ENCODE peak calls at places on chromosomes 7 and 10, in five cellular contexts. M, U, N, O and T are unnamed samples.

GRCh38 chr7:147635288-147635687 is 955.3 kb upstream of the C7orf33 start:
- DNase-seq in M (no peak), U (no peak), N (no peak), O (no peak), T (no peak)

GRCh38 chr7:95213809-95214492 is 110.4 kb downstream of the PON1 start:
- DNase-seq in M (peak; percentile 71), U (no peak), N (no peak), O (peak; percentile 12), T (no peak)

GRCh38 chr10:118002581-118002980 is 44.2 kb downstream of the RAB11FIP2 start:
- DNase-seq in M (peak; percentile 51), U (no peak), N (no peak), O (no peak), T (no peak)

GRCh38 chr7:44293561-44294324 is 31.7 kb downstream of the CAMK2B start:
- DNase-seq in M (no peak), U (peak; percentile 69), N (no peak), O (peak; percentile 4), T (no peak)

GRCh38 chr7:831596-832291 is 532 bp upstream of the SUN1 start:
- DNase-seq in M (peak; percentile 95), U (no peak), N (peak; percentile 93), O (no peak), T (peak; percentile 72)

GRCh38 chr10:24552346-24553016 is 171.2 kb downstream of the ARHGAP21 start:
- DNase-seq in M (no peak), U (peak; percentile 100), N (peak; percentile 40), O (no peak), T (no peak)

GRCh38 chr7:14013880-14014279 is 24.4 kb upstream of the ETV1 start:
- DNase-seq in M (no peak), U (no peak), N (no peak), O (no peak), T (no peak)

GRCh38 chr7:97479740-97480290 is 252.1 kb upstream of the TAC1 start:
- DNase-seq in M (no peak), U (no peak), N (no peak), O (no peak), T (no peak)

GRCh38 chr7:86598311-86598710 is 45.4 kb upstream of the GRM3 start:
- DNase-seq in M (no peak), U (peak; percentile 92), N (no peak), O (no peak), T (no peak)

GRCh38 chr7:82810558-82811259 is 352.0 kb downstream of the PCLO start:
- DNase-seq in M (peak; percentile 85), U (no peak), N (no peak), O (no peak), T (peak; percentile 62)

GRCh38 chr7:235576-236395 is 43.4 kb downstream of the FAM20C start:
- DNase-seq in M (peak; percentile 15), U (no peak), N (peak; percentile 82), O (no peak), T (no peak)

GRCh38 chr10:114392112-114392835 is 12.0 kb downstream of the AFAP1L2 start:
- DNase-seq in M (no peak), U (no peak), N (no peak), O (no peak), T (no peak)

GRCh38 chr10:98047009-98047741 is 16.8 kb upstream of the CRTAC1 start:
- DNase-seq in M (no peak), U (no peak), N (no peak), O (no peak), T (no peak)

GRCh38 chr7:98251251-98251843 is 685 bp downstream of the TECPR1 start:
- DNase-seq in M (peak; percentile 23), U (no peak), N (peak; percentile 83), O (no peak), T (no peak)

GRCh38 chr10:19730848-19731247 is 85.4 kb upstream of the PLXDC2 start:
- DNase-seq in M (peak; percentile 49), U (no peak), N (no peak), O (no peak), T (no peak)

GRCh38 chr7:90856317-90857072 is 260.4 kb downstream of the CDK14 start:
- DNase-seq in M (peak; percentile 33), U (no peak), N (no peak), O (no peak), T (peak; percentile 4)

GRCh38 chr7:94087664-94088352 is 83.7 kb upstream of the BET1 start:
- DNase-seq in M (peak; percentile 84), U (peak; percentile 77), N (peak; percentile 62), O (no peak), T (peak; percentile 66)

GRCh38 chr10:11328264-11329054 is 283.0 kb downstream of the USP6NL start:
- DNase-seq in M (no peak), U (no peak), N (no peak), O (no peak), T (no peak)

GRCh38 chr7:23712368-23713284 is 2.6 kb downstream of the STK31 start:
- DNase-seq in M (peak; percentile 83), U (no peak), N (peak; percentile 71), O (no peak), T (peak; percentile 29)

GRCh38 chr10:28217848-28218247 is 85.0 kb downstream of the MPP7 start:
- DNase-seq in M (peak; percentile 91), U (no peak), N (no peak), O (no peak), T (peak; percentile 77)

GRCh38 chr10:98790817-98791216 is 344.1 kb upstream of the HPS1 start:
- DNase-seq in M (peak; percentile 59), U (no peak), N (no peak), O (no peak), T (no peak)

GRCh38 chr7:87218941-87219544 is 489 bp downstream of the TMEM243 start:
- DNase-seq in M (peak; percentile 54), U (peak; percentile 89), N (peak; percentile 39), O (no peak), T (no peak)

GRCh38 chr7:121924273-121925184 is 51.6 kb downstream of the PTPRZ1 start:
- DNase-seq in M (no peak), U (no peak), N (no peak), O (no peak), T (no peak)

GRCh38 chr7:81013036-81013435 is 94.2 kb upstream of the SEMA3C start:
- DNase-seq in M (peak; percentile 72), U (no peak), N (peak; percentile 83), O (no peak), T (no peak)

GRCh38 chr7:7226407-7226806 is 44.1 kb downstream of the C1GALT1 start:
- DNase-seq in M (no peak), U (no peak), N (no peak), O (no peak), T (no peak)

DNA sequence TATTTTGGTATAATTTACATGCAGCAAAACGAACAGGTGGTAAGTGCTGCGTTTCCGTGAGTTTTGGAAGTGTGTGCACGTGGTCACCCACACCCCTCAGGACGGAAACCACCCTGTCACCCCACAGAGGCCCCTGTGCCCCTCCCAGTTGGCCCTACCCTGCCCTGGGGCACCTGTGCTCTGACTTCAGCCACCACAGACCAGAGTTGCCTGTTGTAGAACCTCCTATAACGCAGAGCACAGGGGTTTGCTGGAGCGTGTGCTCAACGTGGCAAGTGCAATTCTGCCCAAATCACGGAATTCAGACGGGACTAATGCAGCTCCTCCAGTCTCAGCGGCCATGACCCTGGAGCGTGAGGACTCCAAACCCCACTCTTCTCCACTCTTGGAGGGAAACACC is 9.6 kb upstream of the CFAP46 start:
- DNase-seq in M (no peak), U (no peak), N (no peak), O (no peak), T (no peak)
- H3K27me3 ChIP-seq in M (peaks cover 2% of the 10 kb centered on the region), U (peaks cover 10% of the 10 kb centered on the region), N (peaks cover 67% of the 10 kb centered on the region), O (no peaks in the 10 kb centered on the region), T (peaks cover 17% of the 10 kb centered on the region)

GRCh38 chr10:44383749-44384600 is 922 bp downstream of the CXCL12 start:
- DNase-seq in M (peak; percentile 42), U (peak; percentile 74), N (no peak), O (no peak), T (no peak)
- TF ChIP-seq CTCF in M (no peak), U (no peak), N (no peak), O (no peak), T (no peak)

DNA sequence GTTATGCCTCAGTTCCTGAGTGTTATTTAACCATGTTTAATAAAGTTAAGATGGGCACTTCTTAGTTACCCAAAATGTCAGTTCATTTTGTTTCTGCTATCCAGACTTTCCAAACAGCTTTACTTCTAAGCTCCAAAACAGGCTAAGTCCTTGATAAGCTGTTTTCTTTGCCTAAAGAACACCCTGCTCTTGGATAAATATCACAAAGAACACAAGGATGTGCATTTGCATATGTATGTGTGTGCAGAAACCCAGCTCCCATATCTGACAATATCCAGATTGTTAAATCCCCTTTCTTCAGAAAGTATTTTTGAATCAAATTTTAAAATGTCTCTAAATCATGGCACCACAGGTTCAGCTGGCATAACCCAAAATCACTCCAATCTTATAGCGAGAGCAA is 19.6 kb downstream of the FAM13C start:
- DNase-seq in M (no peak), U (no peak), N (no peak), O (no peak), T (no peak)
- H3K27me3 ChIP-seq in M (no peaks in the 10 kb centered on the region), U (no peaks in the 10 kb centered on the region), N (peaks cover 14% of the 10 kb centered on the region), O (no peaks in the 10 kb centered on the region), T (no peaks in the 10 kb centered on the region)

DNA sequence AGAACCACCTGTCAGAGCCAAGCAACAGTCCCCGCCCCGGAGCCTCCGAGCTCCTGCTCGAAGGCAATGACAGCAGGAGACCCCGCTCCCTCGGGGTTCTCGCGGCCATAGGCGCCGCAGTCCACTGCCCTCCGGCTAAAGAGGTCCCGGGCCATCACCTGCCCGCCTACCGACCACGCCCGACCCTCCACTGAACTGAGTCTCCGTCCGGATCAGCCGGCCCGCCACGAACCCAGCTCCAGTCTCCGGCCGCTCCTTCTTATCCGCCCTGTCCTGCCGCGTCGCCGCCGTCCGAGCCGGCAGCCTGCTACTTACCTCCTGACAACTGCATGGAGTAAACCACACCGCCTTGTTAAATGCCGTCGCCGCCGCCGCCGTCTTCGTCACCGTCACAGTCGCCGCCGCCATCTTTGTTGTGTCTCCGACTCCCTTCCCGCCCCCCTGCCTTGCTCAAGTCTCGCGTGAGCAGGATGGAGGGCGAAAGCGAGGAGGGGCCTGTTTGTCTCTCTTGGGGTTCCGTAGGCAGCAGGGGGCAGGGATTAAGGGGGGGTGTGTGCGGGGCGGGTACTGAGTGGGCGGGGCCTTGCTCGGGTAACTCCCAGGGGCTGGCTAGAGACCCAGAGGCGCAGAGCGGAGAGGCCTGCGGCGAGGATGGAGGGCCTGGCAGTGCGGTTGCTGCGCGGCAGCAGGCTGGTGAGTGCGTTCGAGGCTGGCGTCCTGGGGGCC is at the start of the genes ACADSB and IKZF5:
- DNase-seq in M (peak; percentile 98), U (peak; percentile 98), N (peak; percentile 85), O (peak; percentile 93), T (peak; percentile 95)
- TF ChIP-seq CTCF in M (no peak), U (no peak), N (no peak), O (no peak), T (no peak)

DNA sequence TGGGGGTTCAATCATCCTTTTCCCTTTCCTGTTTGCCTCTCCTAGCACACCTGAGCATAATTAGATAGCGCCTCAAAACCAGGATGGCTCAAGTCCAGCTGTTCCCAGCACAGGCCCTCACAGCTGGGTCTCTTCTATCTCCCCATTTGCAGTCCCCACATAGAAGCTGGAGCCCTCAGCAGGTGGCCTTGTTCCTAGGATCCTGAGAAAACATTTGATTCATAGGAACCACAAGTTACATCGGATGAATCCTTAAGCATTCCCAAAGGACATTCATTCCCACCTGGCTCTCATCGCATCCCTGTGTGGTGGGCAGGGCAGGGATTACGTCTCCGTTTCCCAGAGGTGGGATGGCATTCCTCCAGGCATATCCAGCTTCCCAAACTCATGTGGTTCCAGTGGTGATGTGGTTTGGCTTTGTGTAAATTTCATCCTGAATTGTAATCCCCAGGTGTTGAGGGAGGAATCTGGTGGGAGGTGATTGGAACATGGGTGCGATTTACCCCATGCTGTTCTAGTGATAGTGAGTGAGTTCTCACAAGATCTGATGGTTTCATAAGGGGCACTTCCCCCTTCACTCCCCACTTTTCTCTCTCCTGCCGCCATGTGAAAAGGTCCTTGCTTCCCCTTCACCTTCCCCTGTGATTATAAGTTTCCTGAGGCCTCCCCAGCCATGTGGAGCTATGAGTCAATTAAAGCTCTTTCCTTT is 49.8 kb upstream of the LEP start:
- DNase-seq in M (no peak), U (peak; percentile 62), N (no peak), O (no peak), T (no peak)
- H3K27me3 ChIP-seq in M (peaks cover 25% of the 10 kb centered on the region), U (peaks cover 5% of the 10 kb centered on the region), N (peaks cover 5% of the 10 kb centered on the region), O (no peaks in the 10 kb centered on the region), T (peaks cover 43% of the 10 kb centered on the region)